ENCODE peak calls at places on chromosomes 4 and X, in five cellular contexts. E, I, L, Q and B are unnamed samples.

GRCh38 chrX:2694868-2695267 is 3.8 kb downstream of the CD99 start:
- DNase-seq in E (no peak), I (no peak), L (no peak), Q (no peak), B (no peak)

GRCh38 chr4:1788254-1788973 is 4.7 kb upstream of the FGFR3 start:
- DNase-seq in E (no peak), I (no peak), L (no peak), Q (no peak), B (no peak)

GRCh38 chrX:68652327-68652930 is 5.0 kb downstream of the STARD8 start:
- DNase-seq in E (no peak), I (no peak), L (no peak), Q (peak), B (no peak)

GRCh38 chrX:65769564-65770292 is 102.3 kb downstream of the MSN start:
- DNase-seq in E (no peak), I (no peak), L (no peak), Q (no peak), B (no peak)

GRCh38 chr4:6507345-6507744 is 34.9 kb upstream of the PPP2R2C start:
- DNase-seq in E (no peak), I (no peak), L (no peak), Q (no peak), B (no peak)

GRCh38 chr4:104743141-104743748 is 248.6 kb upstream of the CXXC4 start:
- DNase-seq in E (no peak), I (no peak), L (no peak), Q (no peak), B (no peak)

GRCh38 chrX:110402091-110402854 is 43.6 kb downstream of the RTL9 start:
- DNase-seq in E (peak), I (peak), L (no peak), Q (peak), B (no peak)

GRCh38 chr4:89249313-89249712 is 58.3 kb downstream of the GPRIN3 start:
- DNase-seq in E (no peak), I (no peak), L (no peak), Q (no peak), B (no peak)

GRCh38 chrX:149682031-149682430 is 29.8 kb upstream of the MAGEA11 start:
- DNase-seq in E (no peak), I (no peak), L (no peak), Q (no peak), B (no peak)

GRCh38 chr4:137307806-137308205 is 224.5 kb downstream of the PCDH18 start:
- DNase-seq in E (no peak), I (peak), L (no peak), Q (peak), B (peak)

GRCh38 chrX:109902665-109903064 is 100.2 kb upstream of the TMEM164 start:
- DNase-seq in E (no peak), I (no peak), L (no peak), Q (peak), B (no peak)

GRCh38 chrX:125762954-125763353 is 403.1 kb downstream of the DCAF12L2 start:
- DNase-seq in E (no peak), I (no peak), L (no peak), Q (no peak), B (no peak)

GRCh38 chr4:105191621-105192210 is 45.0 kb downstream of the TET2 start:
- DNase-seq in E (no peak), I (no peak), L (no peak), Q (peak), B (no peak)

GRCh38 chr4:159353422-159354116 is 250.7 kb downstream of the RAPGEF2 start:
- DNase-seq in E (no peak), I (no peak), L (no peak), Q (no peak), B (no peak)

GRCh38 chr4:724131-724530 is 18.5 kb downstream of the PCGF3 start:
- DNase-seq in E (no peak), I (no peak), L (no peak), Q (no peak), B (no peak)

GRCh38 chrX:150167482-150168324 is 195.4 kb upstream of the MAMLD1 start:
- DNase-seq in E (no peak), I (no peak), L (no peak), Q (no peak), B (no peak)

GRCh38 chr4:102139132-102139573 is 206.1 kb downstream of the SLC39A8 start:
- DNase-seq in E (no peak), I (no peak), L (no peak), Q (peak), B (no peak)

GRCh38 chr4:1249148-1249730 is 309 bp upstream of the CTBP1 start:
- DNase-seq in E (peak), I (peak), L (peak), Q (peak), B (no peak)

GRCh38 chrX:2463973-2464676 is 36.7 kb downstream of the DHRSX start:
- DNase-seq in E (no peak), I (no peak), L (peak), Q (no peak), B (no peak)

GRCh38 chr4:6416518-6417286 is 55.7 kb downstream of the PPP2R2C start:
- DNase-seq in E (no peak), I (no peak), L (no peak), Q (no peak), B (no peak)

GRCh38 chrX:134115270-134115669 is 121.7 kb upstream of the CCDC160 start:
- DNase-seq in E (no peak), I (no peak), L (no peak), Q (no peak), B (no peak)

GRCh38 chrX:21958888-21959287 is 18.4 kb downstream of the SMS start:
- DNase-seq in E (no peak), I (no peak), L (no peak), Q (peak), B (no peak)

GRCh38 chr4:110211007-110211769 is 12.8 kb upstream of the ELOVL6 start:
- DNase-seq in E (no peak), I (no peak), L (peak), Q (peak), B (no peak)

GRCh38 chrX:11212741-11213140 is 80.5 kb upstream of the AMELX start:
- DNase-seq in E (no peak), I (no peak), L (peak), Q (no peak), B (no peak)

GRCh38 chrX:17442898-17443297 is 67.9 kb downstream of the NHS start:
- DNase-seq in E (no peak), I (no peak), L (no peak), Q (no peak), B (no peak)

GRCh38 chr4:140877781-140878180 is 121.6 kb upstream of the TBC1D9 start:
- DNase-seq in E (no peak), I (no peak), L (no peak), Q (no peak), B (no peak)

GRCh38 chrX:9114245-9114644 is 80.3 kb upstream of the FAM9B start:
- DNase-seq in E (no peak), I (no peak), L (no peak), Q (no peak), B (no peak)

GRCh38 chrX:45806410-45807121 is 605.9 kb upstream of the DIPK2B start:
- DNase-seq in E (no peak), I (no peak), L (no peak), Q (peak), B (peak)

GRCh38 chrX:147180886-147181285 is 366.3 kb upstream of the CXorf51A start:
- DNase-seq in E (no peak), I (no peak), L (no peak), Q (no peak), B (no peak)

GRCh38 chr4:97587912-97588311 is 555.4 kb downstream of the STPG2 start:
- DNase-seq in E (no peak), I (no peak), L (no peak), Q (no peak), B (no peak)

GRCh38 chrX:37287741-37288424 is 61.3 kb upstream of the PRRG1 start:
- DNase-seq in E (no peak), I (no peak), L (no peak), Q (no peak), B (no peak)

GRCh38 chrX:124476562-124476961 is 130.2 kb downstream of the SH2D1A start:
- DNase-seq in E (no peak), I (no peak), L (no peak), Q (no peak), B (no peak)

GRCh38 chrX:2533424-2533823 is 32.6 kb upstream of the DHRSX start:
- DNase-seq in E (no peak), I (no peak), L (no peak), Q (no peak), B (no peak)

GRCh38 chr4:46390353-46391058 is 578 bp upstream of the GABRA2 start:
- DNase-seq in E (no peak), I (no peak), L (no peak), Q (no peak), B (no peak)
- H3K4me3 ChIP-seq in E (peak), I (no peak), L (peak), Q (peak), B (no peak)

GRCh38 chrX:54439967-54440871 is at the start of gene TSR2:
- DNase-seq in E (peak), I (peak), L (peak), Q (peak), B (peak)
- TF ChIP-seq CTCF in E (no peak), I (no peak), L (no peak), Q (peak), B (no peak)

GRCh38 chr4:56874918-56875317 is 32.8 kb upstream of the REST start:
- DNase-seq in E (no peak), I (no peak), L (no peak), Q (no peak), B (no peak)

GRCh38 chr4:56874166-56874565 is 33.5 kb upstream of the REST start:
- DNase-seq in E (no peak), I (no peak), L (no peak), Q (no peak), B (no peak)

GRCh38 chr4:56876264-56876663 is 31.4 kb upstream of the REST start:
- DNase-seq in E (no peak), I (no peak), L (no peak), Q (no peak), B (no peak)

GRCh38 chr4:56870927-56871326 is 36.8 kb upstream of the REST start:
- DNase-seq in E (no peak), I (no peak), L (no peak), Q (peak), B (peak)

GRCh38 chr4:56871357-56871993 is 36.2 kb upstream of the REST start:
- DNase-seq in E (no peak), I (no peak), L (no peak), Q (peak), B (no peak)
- H3K4me3 ChIP-seq in E (no peak), I (no peak), L (no peak), Q (no peak), B (no peak)

DNA sequence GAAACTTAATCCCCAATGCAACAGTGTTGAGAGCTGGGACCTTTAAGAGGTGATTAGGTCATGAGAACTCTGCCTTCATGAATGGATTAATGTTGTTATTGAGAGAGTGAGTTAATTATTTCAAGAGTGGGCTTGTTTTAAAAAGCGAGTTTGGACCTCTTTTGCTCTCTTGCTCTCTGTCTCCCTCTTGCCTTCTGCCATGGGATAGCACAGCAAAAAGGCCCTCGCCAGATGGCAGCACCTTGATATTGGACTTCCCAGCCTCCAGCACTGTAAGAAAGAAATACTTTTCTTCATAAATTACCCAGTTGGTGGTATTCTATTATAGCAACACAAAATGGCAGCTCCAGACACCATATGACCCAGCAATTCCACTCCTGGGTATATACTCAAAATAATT is 7.0 kb upstream of the ATP6AP2 start:
- DNase-seq in E (no peak), I (no peak), L (no peak), Q (peak), B (no peak)
- TF ChIP-seq CTCF in E (no peak), I (no peak), L (no peak), Q (peak), B (peak)

GRCh38 chr4:83112239-83112638 is 2.3 kb downstream of the PLAC8 start:
- DNase-seq in E (no peak), I (no peak), L (no peak), Q (no peak), B (no peak)
- H3K4me3 ChIP-seq in E (no peak), I (no peak), L (no peak), Q (no peak), B (no peak)

GRCh38 chr4:91111556-91111955 is 984.4 kb downstream of the CCSER1 start:
- DNase-seq in E (no peak), I (no peak), L (no peak), Q (no peak), B (no peak)

GRCh38 chr4:91118597-91118996 is 991.4 kb downstream of the CCSER1 start:
- DNase-seq in E (no peak), I (no peak), L (no peak), Q (no peak), B (no peak)

GRCh38 chr4:91114386-91114785 is 987.2 kb downstream of the CCSER1 start:
- DNase-seq in E (no peak), I (no peak), L (no peak), Q (no peak), B (no peak)

GRCh38 chr4:91113130-91113706 is 986.0 kb downstream of the CCSER1 start:
- DNase-seq in E (no peak), I (no peak), L (no peak), Q (peak), B (no peak)

GRCh38 chr4:91116861-91117260 is 989.7 kb downstream of the CCSER1 start:
- DNase-seq in E (no peak), I (no peak), L (no peak), Q (peak), B (no peak)
- TF ChIP-seq CTCF in E (no peak), I (no peak), L (no peak), Q (peak), B (no peak)

DNA sequence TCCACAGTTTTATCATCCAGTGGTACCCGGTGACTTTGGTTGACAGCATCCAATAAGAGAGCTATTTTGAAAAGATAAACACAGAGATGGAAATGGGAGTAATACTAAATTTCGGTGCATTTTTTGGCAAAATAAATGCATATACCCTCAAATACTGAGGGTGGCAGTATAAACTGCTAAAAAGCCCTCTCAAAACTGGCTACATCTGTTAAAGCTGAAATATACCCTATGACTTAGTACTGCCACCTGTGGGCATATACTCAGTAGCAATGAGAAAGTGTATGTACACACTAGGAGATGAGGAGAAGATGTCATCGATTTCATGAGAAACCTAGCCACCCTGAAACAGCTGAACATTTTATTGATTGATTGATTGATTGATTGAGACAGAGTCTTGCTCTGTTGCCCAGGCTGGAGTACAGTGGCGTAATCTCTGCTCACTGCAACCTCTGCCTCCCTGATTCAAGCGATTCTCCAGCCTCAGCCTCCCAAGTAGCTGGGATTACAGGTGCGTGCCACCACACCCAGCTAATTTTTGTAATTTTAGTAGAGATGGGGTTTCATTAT is 12.2 kb upstream of the TMEM128 start:
- DNase-seq in E (no peak), I (no peak), L (peak), Q (peak), B (peak)
- H3K4me3 ChIP-seq in E (no peak), I (no peak), L (no peak), Q (no peak), B (no peak)

DNA sequence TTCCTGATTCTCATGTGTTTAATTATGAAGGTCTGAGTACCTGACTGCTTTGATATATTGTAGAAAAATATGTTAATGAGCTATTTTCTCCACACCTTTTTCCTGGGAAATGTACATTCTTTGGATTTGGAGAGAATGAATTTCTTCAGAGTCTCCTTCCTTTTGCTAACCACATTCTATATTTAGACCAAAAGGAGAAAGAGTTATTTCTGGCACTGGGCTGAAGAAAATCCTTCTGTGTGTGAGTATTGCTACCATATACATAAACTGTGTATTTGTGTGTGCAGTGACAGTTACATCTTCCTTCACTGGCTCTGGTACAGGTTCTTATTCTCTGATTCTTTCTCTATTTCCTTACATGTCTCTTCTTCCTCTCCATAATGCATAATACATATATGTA is 44.5 kb upstream of the PGRMC2 start:
- DNase-seq in E (no peak), I (no peak), L (no peak), Q (peak), B (no peak)
- TF ChIP-seq CTCF in E (no peak), I (no peak), L (no peak), Q (no peak), B (no peak)